ENCODE peak calls at places on chromosomes 12 and 14, in nine cellular contexts. One of them, this sample, is unnamed.

GRCh38 chr14:24605435-24606190 is 3.9 kb downstream of the GZMH start:
- DNase-seq in iris pigment epithelial cell: no peak
- DNase-seq in stomach: peak
- DNase-seq in NCI-H82: peak
- DNase-seq in cardiac fibroblast: peak
- DNase-seq in RWPE1: peak
- DNase-seq in T-helper 2 cell: no peak
- DNase-seq in GM04503: no peak
- DNase-seq in stimulated activated CD4-positive, alpha-beta T cell treated with anti-CD3 and anti-CD28 coated beads, TNF-alpha, amount 100 ng/mL, for 4 hours: peak
- DNase-seq in this sample: peak

GRCh38 chr12:96698521-96698920 is 208.5 kb upstream of the NEDD1 start:
- DNase-seq in iris pigment epithelial cell: no peak
- DNase-seq in stomach: no peak
- DNase-seq in NCI-H82: no peak
- DNase-seq in cardiac fibroblast: no peak
- DNase-seq in RWPE1: no peak
- DNase-seq in T-helper 2 cell: no peak
- DNase-seq in GM04503: no peak
- DNase-seq in stimulated activated CD4-positive, alpha-beta T cell treated with anti-CD3 and anti-CD28 coated beads, TNF-alpha, amount 100 ng/mL, for 4 hours: no peak
- DNase-seq in this sample: no peak

GRCh38 chr14:35390577-35391387 is 13.8 kb downstream of the NFKBIA start:
- DNase-seq in iris pigment epithelial cell: peak
- DNase-seq in stomach: no peak
- DNase-seq in NCI-H82: peak
- DNase-seq in cardiac fibroblast: peak
- DNase-seq in RWPE1: peak
- DNase-seq in T-helper 2 cell: no peak
- DNase-seq in GM04503: no peak
- DNase-seq in stimulated activated CD4-positive, alpha-beta T cell treated with anti-CD3 and anti-CD28 coated beads, TNF-alpha, amount 100 ng/mL, for 4 hours: no peak
- DNase-seq in this sample: no peak

GRCh38 chr14:20612403-20612802 is 21.2 kb upstream of the RNASE12 start:
- DNase-seq in iris pigment epithelial cell: no peak
- DNase-seq in stomach: no peak
- DNase-seq in NCI-H82: no peak
- DNase-seq in cardiac fibroblast: no peak
- DNase-seq in RWPE1: no peak
- DNase-seq in T-helper 2 cell: no peak
- DNase-seq in GM04503: no peak
- DNase-seq in stimulated activated CD4-positive, alpha-beta T cell treated with anti-CD3 and anti-CD28 coated beads, TNF-alpha, amount 100 ng/mL, for 4 hours: no peak
- DNase-seq in this sample: no peak

GRCh38 chr12:95218164-95218851 is 701 bp downstream of the VEZT start:
- DNase-seq in iris pigment epithelial cell: peak
- DNase-seq in stomach: no peak
- DNase-seq in NCI-H82: peak
- DNase-seq in cardiac fibroblast: peak
- DNase-seq in RWPE1: peak
- DNase-seq in T-helper 2 cell: no peak
- DNase-seq in GM04503: no peak
- DNase-seq in stimulated activated CD4-positive, alpha-beta T cell treated with anti-CD3 and anti-CD28 coated beads, TNF-alpha, amount 100 ng/mL, for 4 hours: no peak
- DNase-seq in this sample: no peak

GRCh38 chr12:104498211-104498801 is 41.6 kb downstream of the CHST11 start:
- DNase-seq in iris pigment epithelial cell: peak
- DNase-seq in stomach: no peak
- DNase-seq in NCI-H82: peak
- DNase-seq in cardiac fibroblast: no peak
- DNase-seq in RWPE1: no peak
- DNase-seq in T-helper 2 cell: no peak
- DNase-seq in GM04503: no peak
- DNase-seq in stimulated activated CD4-positive, alpha-beta T cell treated with anti-CD3 and anti-CD28 coated beads, TNF-alpha, amount 100 ng/mL, for 4 hours: no peak
- DNase-seq in this sample: no peak

GRCh38 chr12:46492471-46493351 is 120.1 kb upstream of the SLC38A2 start:
- DNase-seq in iris pigment epithelial cell: peak
- DNase-seq in stomach: no peak
- DNase-seq in NCI-H82: no peak
- DNase-seq in cardiac fibroblast: peak
- DNase-seq in RWPE1: peak
- DNase-seq in T-helper 2 cell: no peak
- DNase-seq in GM04503: no peak
- DNase-seq in stimulated activated CD4-positive, alpha-beta T cell treated with anti-CD3 and anti-CD28 coated beads, TNF-alpha, amount 100 ng/mL, for 4 hours: no peak
- DNase-seq in this sample: peak

GRCh38 chr12:106594447-106594846 is 11.6 kb downstream of the RFX4 start:
- DNase-seq in iris pigment epithelial cell: no peak
- DNase-seq in stomach: no peak
- DNase-seq in NCI-H82: no peak
- DNase-seq in cardiac fibroblast: no peak
- DNase-seq in RWPE1: no peak
- DNase-seq in T-helper 2 cell: no peak
- DNase-seq in GM04503: no peak
- DNase-seq in stimulated activated CD4-positive, alpha-beta T cell treated with anti-CD3 and anti-CD28 coated beads, TNF-alpha, amount 100 ng/mL, for 4 hours: no peak
- DNase-seq in this sample: no peak

GRCh38 chr12:58349161-58349560 is 407.8 kb downstream of the ATP23 start:
- DNase-seq in iris pigment epithelial cell: no peak
- DNase-seq in stomach: no peak
- DNase-seq in NCI-H82: peak
- DNase-seq in cardiac fibroblast: no peak
- DNase-seq in RWPE1: no peak
- DNase-seq in T-helper 2 cell: no peak
- DNase-seq in GM04503: no peak
- DNase-seq in stimulated activated CD4-positive, alpha-beta T cell treated with anti-CD3 and anti-CD28 coated beads, TNF-alpha, amount 100 ng/mL, for 4 hours: no peak
- DNase-seq in this sample: no peak

GRCh38 chr12:76920182-76921014 is 41.6 kb upstream of the CSRP2 start:
- DNase-seq in iris pigment epithelial cell: no peak
- DNase-seq in stomach: no peak
- DNase-seq in NCI-H82: no peak
- DNase-seq in cardiac fibroblast: no peak
- DNase-seq in RWPE1: no peak
- DNase-seq in T-helper 2 cell: no peak
- DNase-seq in GM04503: no peak
- DNase-seq in stimulated activated CD4-positive, alpha-beta T cell treated with anti-CD3 and anti-CD28 coated beads, TNF-alpha, amount 100 ng/mL, for 4 hours: no peak
- DNase-seq in this sample: no peak

GRCh38 chr12:115870527-115870926 is 407.0 kb downstream of the MED13L start:
- DNase-seq in iris pigment epithelial cell: no peak
- DNase-seq in stomach: no peak
- DNase-seq in NCI-H82: peak
- DNase-seq in cardiac fibroblast: no peak
- DNase-seq in RWPE1: peak
- DNase-seq in T-helper 2 cell: no peak
- DNase-seq in GM04503: no peak
- DNase-seq in stimulated activated CD4-positive, alpha-beta T cell treated with anti-CD3 and anti-CD28 coated beads, TNF-alpha, amount 100 ng/mL, for 4 hours: no peak
- DNase-seq in this sample: no peak

GRCh38 chr14:92601757-92602417 is 88.3 kb downstream of the RIN3 start:
- DNase-seq in iris pigment epithelial cell: no peak
- DNase-seq in stomach: no peak
- DNase-seq in NCI-H82: no peak
- DNase-seq in cardiac fibroblast: no peak
- DNase-seq in RWPE1: no peak
- DNase-seq in T-helper 2 cell: no peak
- DNase-seq in GM04503: no peak
- DNase-seq in stimulated activated CD4-positive, alpha-beta T cell treated with anti-CD3 and anti-CD28 coated beads, TNF-alpha, amount 100 ng/mL, for 4 hours: no peak
- DNase-seq in this sample: no peak

GRCh38 chr12:54215990-54216579 is 27.3 kb upstream of the SMUG1 start:
- DNase-seq in iris pigment epithelial cell: no peak
- DNase-seq in stomach: no peak
- DNase-seq in NCI-H82: no peak
- DNase-seq in cardiac fibroblast: no peak
- DNase-seq in RWPE1: no peak
- DNase-seq in T-helper 2 cell: no peak
- DNase-seq in GM04503: no peak
- DNase-seq in stimulated activated CD4-positive, alpha-beta T cell treated with anti-CD3 and anti-CD28 coated beads, TNF-alpha, amount 100 ng/mL, for 4 hours: peak
- DNase-seq in this sample: no peak

GRCh38 chr12:100566887-100567637 is 6.4 kb upstream of the GAS2L3 start:
- DNase-seq in iris pigment epithelial cell: no peak
- DNase-seq in stomach: no peak
- DNase-seq in NCI-H82: no peak
- DNase-seq in cardiac fibroblast: peak
- DNase-seq in RWPE1: no peak
- DNase-seq in T-helper 2 cell: no peak
- DNase-seq in GM04503: no peak
- DNase-seq in stimulated activated CD4-positive, alpha-beta T cell treated with anti-CD3 and anti-CD28 coated beads, TNF-alpha, amount 100 ng/mL, for 4 hours: no peak
- DNase-seq in this sample: no peak

This sample was measured in Panc1.